ENCODE peak calls at places on chromosomes 3 and 15, in four cellular contexts. L is ovary, R is sigmoid colon, E is tibial nerve. Y is an unnamed sample.

GRCh38 chr3:13044496-13045244 is 28.6 kb downstream of the IQSEC1 start:
- DNase-seq in L (no peak), R (no peak), E (no peak), Y (no peak)

GRCh38 chr15:93454788-93455187 is 365.8 kb upstream of the RGMA start:
- DNase-seq in L (no peak), R (no peak), E (no peak), Y (no peak)

GRCh38 chr3:52394751-52395502 is 50.0 kb downstream of the SEMA3G start:
- DNase-seq in L (no peak), R (no peak), E (no peak), Y (no peak)

GRCh38 chr3:179100652-179101051 is 29.0 kb upstream of the ZMAT3 start:
- DNase-seq in L (no peak), R (no peak), E (no peak), Y (peak)

GRCh38 chr15:40762919-40763800 is 708 bp upstream of the GCHFR start:
- DNase-seq in L (peak), R (peak), E (peak), Y (peak)

GRCh38 chr15:73685981-73686380 is 1.8 kb downstream of the CD276 start:
- DNase-seq in L (no peak), R (no peak), E (no peak), Y (no peak)

GRCh38 chr15:89874926-89875564 is 18.7 kb downstream of the AP3S2 start:
- DNase-seq in L (peak), R (peak), E (peak), Y (peak)

GRCh38 chr3:156187146-156187769 is 66.9 kb downstream of the KCNAB1 start:
- DNase-seq in L (no peak), R (no peak), E (no peak), Y (no peak)

GRCh38 chr15:24955549-24955929 is 752 bp downstream of the SNRPN start:
- DNase-seq in L (peak), R (peak), E (no peak), Y (peak)

GRCh38 chr3:141030296-141030695 is 20.9 kb upstream of the SPSB4 start:
- DNase-seq in L (no peak), R (no peak), E (no peak), Y (no peak)

GRCh38 chr15:79341361-79341760 is 30.4 kb downstream of the TMED3 start:
- DNase-seq in L (no peak), R (no peak), E (no peak), Y (no peak)

GRCh38 chr15:86615816-86616215 is 536.1 kb downstream of the AGBL1 start:
- DNase-seq in L (no peak), R (no peak), E (no peak), Y (no peak)

GRCh38 chr3:188554404-188554803 is 400.4 kb downstream of the LPP start:
- DNase-seq in L (no peak), R (peak), E (no peak), Y (no peak)

GRCh38 chr3:58434990-58435389 is 1.4 kb upstream of the PDHB start:
- DNase-seq in L (no peak), R (no peak), E (peak), Y (no peak)

GRCh38 chr15:69861331-69862171 is 236.2 kb downstream of the TLE3 start:
- DNase-seq in L (no peak), R (no peak), E (no peak), Y (no peak)

GRCh38 chr3:133369041-133369440 is 30.8 kb upstream of the BFSP2 start:
- DNase-seq in L (no peak), R (no peak), E (no peak), Y (no peak)

GRCh38 chr15:101242160-101242998 is 9.5 kb downstream of the CHSY1 start:
- DNase-seq in L (no peak), R (no peak), E (no peak), Y (no peak)

GRCh38 chr3:26078539-26078938 is 288.6 kb downstream of the OXSM start:
- DNase-seq in L (no peak), R (no peak), E (no peak), Y (no peak)

GRCh38 chr3:123440181-123440580 is 8.7 kb downstream of the ADCY5 start:
- DNase-seq in L (no peak), R (no peak), E (no peak), Y (no peak)

GRCh38 chr3:47404955-47405790 is 24.4 kb downstream of the PTPN23 start:
- DNase-seq in L (peak), R (peak), E (peak), Y (peak)

GRCh38 chr3:170233532-170233931 is 11.3 kb downstream of the PRKCI start:
- DNase-seq in L (peak), R (no peak), E (no peak), Y (peak)

GRCh38 chr3:14808502-14809266 is 10.1 kb upstream of the FGD5 start:
- DNase-seq in L (no peak), R (no peak), E (no peak), Y (no peak)

GRCh38 chr3:14808025-14808424 is 10.7 kb upstream of the FGD5 start:
- DNase-seq in L (no peak), R (no peak), E (no peak), Y (no peak)

GRCh38 chr3:14804835-14805780 is 13.7 kb upstream of the FGD5 start:
- DNase-seq in L (no peak), R (no peak), E (no peak), Y (no peak)

GRCh38 chr3:14805946-14806537 is 12.7 kb upstream of the FGD5 start:
- DNase-seq in L (no peak), R (no peak), E (no peak), Y (no peak)

GRCh38 chr3:14806641-14807263 is 12.0 kb upstream of the FGD5 start:
- DNase-seq in L (no peak), R (no peak), E (no peak), Y (no peak)
- TF ChIP-seq POLR2A in L (no peak), R (no peak), E (no peak), Y (no peak)

DNA sequence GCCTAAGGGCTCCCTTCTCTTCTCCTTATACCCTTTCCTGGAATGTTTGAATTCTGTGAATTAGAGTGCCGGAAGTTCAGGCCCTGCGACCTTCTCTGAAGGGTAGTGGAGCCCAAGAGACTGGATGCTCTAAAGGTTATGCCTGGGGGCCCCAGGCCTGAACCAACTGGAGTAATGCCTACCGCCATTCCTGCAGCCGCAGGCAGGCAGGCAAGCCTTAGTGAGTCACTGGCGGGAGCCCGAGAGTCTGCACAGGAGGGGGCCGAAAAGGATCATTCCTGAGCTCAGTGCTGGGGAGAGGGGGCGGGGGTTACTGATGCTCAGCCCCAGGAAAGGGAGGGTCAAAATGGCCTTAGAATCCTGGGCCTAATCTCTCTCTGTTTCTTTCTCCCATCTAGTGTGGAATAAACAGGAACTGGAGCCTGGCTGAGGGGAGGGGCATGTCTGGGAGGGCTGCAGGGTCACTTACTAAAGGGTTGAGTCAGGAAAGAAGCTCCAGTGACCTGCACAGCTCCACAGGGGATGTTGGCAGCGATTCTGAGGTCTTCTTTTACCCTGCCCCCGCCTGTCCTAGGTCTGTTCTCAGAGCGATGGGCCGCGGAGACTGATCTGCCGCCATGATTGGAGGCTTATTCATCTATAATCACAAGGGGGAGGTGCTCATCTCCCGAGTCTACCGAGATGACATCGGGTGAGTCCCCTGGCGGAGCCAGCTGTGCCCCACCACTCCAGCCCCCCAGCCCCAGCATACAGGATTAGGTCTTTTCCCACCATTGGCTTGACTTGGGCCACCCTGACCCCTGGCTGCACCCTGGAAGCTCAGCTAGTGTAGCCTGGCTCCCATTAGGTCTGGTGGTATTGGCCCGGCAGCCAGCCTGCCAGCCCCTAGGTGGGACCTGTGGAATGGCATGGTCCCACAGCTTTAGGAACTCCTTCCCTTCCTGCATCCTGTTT is 2.0 kb downstream of the AP2M1 start:
- DNase-seq in L (peak), R (peak), E (peak), Y (peak)
- TF ChIP-seq POLR2A in L (no peak), R (no peak), E (no peak), Y (peak)

GRCh38 chr3:119314821-119315220 is 20.6 kb downstream of the ARHGAP31 start:
- DNase-seq in L (no peak), R (no peak), E (no peak), Y (no peak)

GRCh38 chr3:119315600-119316312 is 21.6 kb downstream of the ARHGAP31 start:
- DNase-seq in L (no peak), R (no peak), E (no peak), Y (no peak)

GRCh38 chr3:119311191-119311925 is 17.2 kb downstream of the ARHGAP31 start:
- DNase-seq in L (no peak), R (no peak), E (no peak), Y (no peak)

GRCh38 chr3:119316313-119316670 is 22.1 kb downstream of the ARHGAP31 start:
- DNase-seq in L (no peak), R (no peak), E (no peak), Y (no peak)

GRCh38 chr3:119313461-119313860 is 19.3 kb downstream of the ARHGAP31 start:
- DNase-seq in L (no peak), R (no peak), E (no peak), Y (no peak)
- TF ChIP-seq POLR2A in L (no peak), R (no peak), E (no peak), Y (no peak)

GRCh38 chr3:110615454-110615853 is 456.2 kb upstream of the NECTIN3 start:
- DNase-seq in L (no peak), R (no peak), E (no peak), Y (no peak)
- TF ChIP-seq POLR2A in L (no peak), R (no peak), E (no peak), Y (no peak)

DNA sequence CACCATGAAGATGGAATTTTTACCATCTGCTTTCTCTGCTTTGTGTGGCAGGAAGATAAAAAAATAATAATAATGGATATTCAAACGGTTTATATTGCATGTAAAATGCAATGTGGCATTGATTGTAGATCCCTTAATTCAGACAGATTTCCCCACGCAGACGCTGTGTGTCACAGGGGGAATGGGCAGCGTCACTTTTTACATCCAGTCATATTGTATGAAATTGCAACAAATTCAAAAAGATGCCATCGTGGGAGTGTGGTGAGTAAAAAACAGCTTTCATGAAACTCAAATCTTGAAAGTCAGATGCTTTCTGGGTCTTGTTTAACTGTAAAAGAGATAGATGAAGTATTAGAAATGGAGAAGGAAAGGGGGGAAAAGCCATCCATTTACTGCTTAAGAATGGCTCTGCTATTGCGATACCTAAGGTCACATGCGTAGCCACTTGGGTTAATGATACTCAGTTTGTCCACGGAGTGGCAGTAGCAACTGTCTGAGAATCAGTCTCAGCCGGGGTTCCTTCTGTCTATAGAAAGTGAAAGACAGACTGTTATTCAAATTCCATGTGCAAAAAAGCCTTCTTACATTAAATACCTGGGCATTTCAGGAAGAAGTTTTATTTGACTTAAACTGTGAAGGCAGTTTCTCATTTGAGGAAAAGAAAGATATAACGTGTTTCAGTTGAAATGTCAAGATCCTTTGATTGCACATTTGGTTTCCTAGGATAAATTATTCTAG is 28.5 kb downstream of the BTD start:
- DNase-seq in L (peak), R (peak), E (peak), Y (peak)
- TF ChIP-seq POLR2A in L (no peak), R (no peak), E (no peak), Y (no peak)

GRCh38 chr3:18423401-18424212 is 1.5 kb downstream of the SATB1 start:
- DNase-seq in L (peak), R (peak), E (peak), Y (peak)

GRCh38 chr3:18426597-18426996 is 1.5 kb upstream of the SATB1 start:
- DNase-seq in L (no peak), R (no peak), E (no peak), Y (no peak)

GRCh38 chr3:18425641-18426403 is 683 bp upstream of the SATB1 start:
- DNase-seq in L (no peak), R (peak), E (no peak), Y (peak)

GRCh38 chr3:18424213-18424861 is 802 bp downstream of the SATB1 start:
- DNase-seq in L (no peak), R (peak), E (no peak), Y (no peak)

DNA sequence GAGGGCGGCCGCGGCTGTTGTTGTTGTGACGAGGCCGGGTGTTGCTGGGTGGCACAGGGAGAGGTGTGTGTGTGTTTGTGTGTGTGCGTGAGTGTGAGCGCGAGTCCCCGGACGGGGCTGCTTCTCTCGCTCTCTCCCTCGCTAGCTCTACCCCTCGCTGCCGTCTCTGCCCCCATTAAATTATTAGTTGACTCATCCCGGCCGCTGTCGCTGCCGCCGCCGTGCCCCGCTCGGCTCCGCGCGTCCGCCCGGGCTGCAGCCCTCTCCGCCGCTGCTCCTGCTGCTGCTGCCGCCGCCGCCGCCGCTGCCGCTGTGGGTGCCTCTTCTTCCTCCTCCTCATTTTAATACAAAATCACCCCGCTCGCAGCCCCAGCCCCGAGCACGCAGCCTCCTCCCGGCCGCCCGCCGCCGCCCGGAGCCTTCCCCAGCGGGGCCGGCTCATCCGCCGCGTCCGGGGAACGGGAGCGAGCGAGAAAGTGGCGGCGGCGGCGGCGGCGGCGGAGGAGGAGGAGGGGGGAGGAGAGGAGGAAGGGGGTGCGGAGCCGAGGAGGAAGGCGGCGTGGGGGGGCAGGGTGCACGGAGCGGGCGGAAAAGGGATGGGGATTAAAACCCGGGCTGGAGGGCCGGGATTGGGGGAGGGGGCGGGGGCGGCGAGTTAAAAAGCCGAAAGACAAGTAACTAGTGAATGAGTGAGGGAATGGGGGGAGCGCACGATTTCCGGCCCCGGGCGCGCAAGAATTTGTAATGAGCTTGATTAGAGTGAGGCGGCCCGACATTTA is at the start of gene SATB1:
- DNase-seq in L (peak), R (peak), E (peak), Y (peak)
- TF ChIP-seq POLR2A in L (no peak), R (no peak), E (peak), Y (peak)

GRCh38 chr3:149576071-149576564 is 81.7 kb downstream of the WWTR1 start:
- DNase-seq in L (peak), R (no peak), E (no peak), Y (no peak)
- TF ChIP-seq POLR2A in L (no peak), R (no peak), E (no peak), Y (no peak)

Y was measured in erythroblast.